ENCODE peak calls at places on chromosome 4, in seven cellular contexts. E is activated CD4-positive, CD25-positive, alpha-beta regulatory T cell treated with anti-CD3 and anti-CD28 coated beads, Interleukin-2, amount 50 U/mL, for 72 hours; F is activated CD8-positive, alpha-beta T cell treated with anti-CD3 and anti-CD28 coated beads, Interleukin-2, amount 10 ng/mL, durations not matched to agents 7 days and 5 days; K is DMS79 treated with DMSO at 0.1 percent for 48 hours; I is vagina; Y is ELF-1; H is pons. V is an unnamed sample.
A peak's percentile ranks its signal among the peaks of the same experiment; 100 is the strongest.

GRCh38 chr4:145618210-145618911 is 824 bp upstream of the MMAA start:
- DNase-seq in H (no peak), Y (no peak), K (peak; percentile 12), F (peak; percentile 30), I (no peak), E (no peak), V (no peak)

GRCh38 chr4:72486991-72487390 is 82.0 kb downstream of the ADAMTS3 start:
- DNase-seq in F (no peak), E (no peak), I (no peak), H (no peak), K (no peak), Y (no peak), V (no peak)

GRCh38 chr4:56704074-56704473 is 23.0 kb upstream of the HOPX start:
- DNase-seq in H (no peak), I (no peak), E (no peak), Y (no peak), F (no peak), K (no peak), V (no peak)

GRCh38 chr4:89878611-89879010 is 16.0 kb upstream of the MMRN1 start:
- DNase-seq in F (no peak), K (no peak), E (no peak), H (no peak), I (no peak), Y (no peak), V (no peak)

GRCh38 chr4:186762361-186762760 is 38.7 kb upstream of the FAT1 start:
- DNase-seq in F (no peak), E (no peak), H (no peak), I (no peak), K (no peak), Y (no peak), V (no peak)

GRCh38 chr4:139956436-139957107 is 197.4 kb downstream of the MAML3 start:
- DNase-seq in K (no peak), Y (no peak), E (no peak), F (no peak), I (no peak), H (no peak), V (no peak)

GRCh38 chr4:88843067-88843723 is 145.6 kb upstream of the NAP1L5 start:
- DNase-seq in H (no peak), F (no peak), K (peak; percentile 42), Y (no peak), I (no peak), E (no peak), V (no peak)

GRCh38 chr4:171993247-171993646 is 180.0 kb downstream of the GALNTL6 start:
- DNase-seq in F (no peak), E (no peak), Y (no peak), I (no peak), H (no peak), K (no peak), V (no peak)

GRCh38 chr4:48225368-48226141 is 44.1 kb downstream of the TEC start:
- DNase-seq in Y (no peak), F (no peak), E (no peak), H (no peak), K (no peak), I (no peak), V (no peak)

GRCh38 chr4:90357117-90357710 is 230.0 kb downstream of the CCSER1 start:
- DNase-seq in I (no peak), E (no peak), K (peak; percentile 51), Y (no peak), F (no peak), H (peak; percentile 71), V (no peak)

GRCh38 chr4:94976371-94977011 is 218.7 kb downstream of the BMPR1B start:
- DNase-seq in H (no peak), F (no peak), Y (no peak), E (no peak), K (no peak), I (no peak), V (no peak)

GRCh38 chr4:158670975-158671664 is 567 bp downstream of the C4orf46 start:
- DNase-seq in E (peak; percentile 40), H (peak; percentile 89), K (peak; percentile 54), Y (peak; percentile 81), F (peak; percentile 66), I (no peak), V (no peak)

GRCh38 chr4:95540227-95540626 is 8.5 kb downstream of the UNC5C start:
- DNase-seq in F (no peak), I (no peak), E (no peak), Y (peak; percentile 24), H (peak; percentile 74), K (no peak), V (no peak)

GRCh38 chr4:61462451-61463326 is 262.6 kb downstream of the ADGRL3 start:
- DNase-seq in F (no peak), E (no peak), I (no peak), Y (no peak), H (no peak), K (no peak), V (no peak)

GRCh38 chr4:128810331-128810870 is 901 bp downstream of the JADE1 start:
- DNase-seq in H (peak; percentile 42), Y (no peak), F (peak; percentile 48), I (no peak), K (peak; percentile 23), E (peak; percentile 37), V (no peak)

GRCh38 chr4:141759796-141760425 is 123.5 kb downstream of the IL15 start:
- DNase-seq in H (no peak), K (no peak), F (no peak), Y (no peak), I (no peak), E (no peak), V (no peak)

GRCh38 chr4:128853741-128854140 is 44.2 kb downstream of the JADE1 start:
- DNase-seq in F (no peak), E (no peak), I (no peak), K (no peak), Y (no peak), H (no peak), V (no peak)

GRCh38 chr4:87566276-87566675 is 37.1 kb upstream of the SPARCL1 start:
- DNase-seq in F (no peak), E (no peak), Y (no peak), K (no peak), H (no peak), I (no peak), V (no peak)

GRCh38 chr4:3291969-3292570 is 751 bp upstream of the RGS12 start:
- DNase-seq in I (no peak), F (peak; percentile 28), E (peak; percentile 64), K (no peak), Y (no peak), H (peak; percentile 16), V (no peak)

GRCh38 chr4:137960371-137961050 is 281.6 kb downstream of the SLC7A11 start:
- DNase-seq in I (no peak), H (no peak), F (no peak), K (no peak), Y (no peak), E (no peak), V (no peak)

GRCh38 chr4:122784261-122784660 is 42.4 kb upstream of the FGF2 start:
- DNase-seq in H (no peak), I (no peak), E (no peak), F (no peak), Y (no peak), K (no peak), V (no peak)

GRCh38 chr4:55393461-55394320 is 2.1 kb upstream of the TMEM165 start:
- DNase-seq in E (no peak), F (no peak), Y (no peak), H (peak; percentile 88), I (no peak), K (no peak), V (no peak)

GRCh38 chr4:3208826-3209225 is 40.1 kb upstream of the MSANTD1 start:
- DNase-seq in K (no peak), I (no peak), F (no peak), E (no peak), Y (no peak), H (no peak), V (no peak)

GRCh38 chr4:152138451-152138850 is 377.6 kb upstream of the GATB start:
- DNase-seq in I (no peak), F (peak; percentile 68), H (no peak), E (no peak), Y (no peak), K (no peak), V (no peak)

GRCh38 chr4:138051157-138051556 is 191.0 kb downstream of the SLC7A11 start:
- DNase-seq in F (no peak), I (no peak), K (no peak), H (no peak), E (no peak), Y (no peak), V (no peak)

GRCh38 chr4:188839704-188840103 is 700.5 kb downstream of the TRIML1 start:
- DNase-seq in H (no peak), F (no peak), I (no peak), K (no peak), E (no peak), Y (no peak), V (no peak)